ENCODE peak calls at places on chromosomes 6 and 20, in nine cellular contexts. One of them, this sample, is unnamed. For H3K4me1, the result is how much of the 10 kb centered on the place peaks cover.

GRCh38 chr6:10355115-10355702 is 59.7 kb downstream of the TFAP2A start:
- DNase-seq in uterus: no peak
- DNase-seq in GM12878: no peak
- DNase-seq in cardiac muscle cell: no peak
- DNase-seq in gastrocnemius medialis: no peak
- DNase-seq in testis: no peak
- DNase-seq in upper lobe of right lung: no peak
- DNase-seq in colonic mucosa: no peak
- DNase-seq in CD8-positive, alpha-beta T cell: no peak
- DNase-seq in this sample: no peak

GRCh38 chr6:71211799-71212198 is 76.8 kb upstream of the OGFRL1 start:
- DNase-seq in uterus: no peak
- DNase-seq in GM12878: no peak
- DNase-seq in cardiac muscle cell: no peak
- DNase-seq in gastrocnemius medialis: no peak
- DNase-seq in testis: no peak
- DNase-seq in upper lobe of right lung: no peak
- DNase-seq in colonic mucosa: no peak
- DNase-seq in CD8-positive, alpha-beta T cell: no peak
- DNase-seq in this sample: no peak

GRCh38 chr6:36139991-36140710 is 9.8 kb downstream of the MAPK13 start:
- DNase-seq in uterus: no peak
- DNase-seq in GM12878: no peak
- DNase-seq in cardiac muscle cell: no peak
- DNase-seq in gastrocnemius medialis: peak
- DNase-seq in testis: no peak
- DNase-seq in upper lobe of right lung: no peak
- DNase-seq in colonic mucosa: no peak
- DNase-seq in CD8-positive, alpha-beta T cell: no peak
- DNase-seq in this sample: no peak

GRCh38 chr6:133198725-133199124 is 42.4 kb upstream of the EYA4 start:
- DNase-seq in uterus: no peak
- DNase-seq in GM12878: no peak
- DNase-seq in cardiac muscle cell: no peak
- DNase-seq in gastrocnemius medialis: no peak
- DNase-seq in testis: no peak
- DNase-seq in upper lobe of right lung: no peak
- DNase-seq in colonic mucosa: no peak
- DNase-seq in CD8-positive, alpha-beta T cell: no peak
- DNase-seq in this sample: no peak

GRCh38 chr6:10250655-10251220 is 164.1 kb downstream of the TFAP2A start:
- DNase-seq in uterus: no peak
- DNase-seq in GM12878: no peak
- DNase-seq in cardiac muscle cell: no peak
- DNase-seq in gastrocnemius medialis: no peak
- DNase-seq in testis: no peak
- DNase-seq in upper lobe of right lung: no peak
- DNase-seq in colonic mucosa: no peak
- DNase-seq in CD8-positive, alpha-beta T cell: no peak
- DNase-seq in this sample: no peak

GRCh38 chr6:31239854-31240253 is 32.0 kb downstream of the HLA-C start:
- DNase-seq in uterus: no peak
- DNase-seq in GM12878: no peak
- DNase-seq in cardiac muscle cell: no peak
- DNase-seq in gastrocnemius medialis: no peak
- DNase-seq in testis: no peak
- DNase-seq in upper lobe of right lung: no peak
- DNase-seq in colonic mucosa: no peak
- DNase-seq in CD8-positive, alpha-beta T cell: no peak
- DNase-seq in this sample: no peak

GRCh38 chr6:445571-446417 is 54.2 kb downstream of the IRF4 start:
- DNase-seq in uterus: no peak
- DNase-seq in GM12878: no peak
- DNase-seq in cardiac muscle cell: no peak
- DNase-seq in gastrocnemius medialis: no peak
- DNase-seq in testis: no peak
- DNase-seq in upper lobe of right lung: no peak
- DNase-seq in colonic mucosa: no peak
- DNase-seq in CD8-positive, alpha-beta T cell: no peak
- DNase-seq in this sample: no peak

GRCh38 chr6:74277749-74278148 is 581.7 kb downstream of the CD109 start:
- DNase-seq in uterus: no peak
- DNase-seq in GM12878: no peak
- DNase-seq in cardiac muscle cell: peak
- DNase-seq in gastrocnemius medialis: no peak
- DNase-seq in testis: no peak
- DNase-seq in upper lobe of right lung: no peak
- DNase-seq in colonic mucosa: no peak
- DNase-seq in CD8-positive, alpha-beta T cell: no peak
- DNase-seq in this sample: no peak

GRCh38 chr6:24376875-24377274 is 19.0 kb upstream of the DCDC2 start:
- DNase-seq in uterus: no peak
- DNase-seq in GM12878: no peak
- DNase-seq in cardiac muscle cell: no peak
- DNase-seq in gastrocnemius medialis: no peak
- DNase-seq in testis: no peak
- DNase-seq in upper lobe of right lung: no peak
- DNase-seq in colonic mucosa: no peak
- DNase-seq in CD8-positive, alpha-beta T cell: no peak
- DNase-seq in this sample: no peak
- TF ChIP-seq CTCF in uterus: no peak
- TF ChIP-seq CTCF in GM12878: no peak
- TF ChIP-seq CTCF in cardiac muscle cell: no peak
- TF ChIP-seq CTCF in gastrocnemius medialis: no peak
- TF ChIP-seq CTCF in testis: no peak
- TF ChIP-seq CTCF in upper lobe of right lung: no peak
- TF ChIP-seq CTCF in colonic mucosa: no peak
- TF ChIP-seq CTCF in CD8-positive, alpha-beta T cell: no peak
- TF ChIP-seq CTCF in this sample: no peak

DNA sequence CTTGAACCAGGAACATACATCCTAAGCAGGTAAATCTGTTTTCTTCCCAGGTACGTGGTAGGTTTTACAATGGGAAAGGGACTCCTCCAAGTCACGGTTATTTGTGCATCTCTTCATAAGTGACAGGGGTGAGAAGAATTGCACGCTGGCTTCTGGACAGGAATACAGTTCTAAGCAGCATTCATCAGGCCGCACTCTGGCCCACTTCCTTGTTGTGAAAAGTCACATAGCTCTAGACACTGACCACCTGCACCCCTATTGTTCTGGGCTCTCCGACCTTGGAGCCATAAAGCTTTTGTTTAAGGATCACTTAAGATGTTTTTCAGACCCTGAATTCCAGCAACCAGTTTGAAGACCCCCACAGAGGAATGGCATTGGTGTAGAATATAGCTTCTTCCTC is 31.4 kb downstream of the RAMACL start:
- DNase-seq in uterus: no peak
- DNase-seq in GM12878: no peak
- DNase-seq in cardiac muscle cell: no peak
- DNase-seq in gastrocnemius medialis: no peak
- DNase-seq in testis: no peak
- DNase-seq in upper lobe of right lung: no peak
- DNase-seq in colonic mucosa: no peak
- DNase-seq in CD8-positive, alpha-beta T cell: no peak
- DNase-seq in this sample: no peak
- H3K4me1 ChIP-seq in uterus: under half
- H3K4me1 ChIP-seq in GM12878: under half
- H3K4me1 ChIP-seq in cardiac muscle cell: under half
- H3K4me1 ChIP-seq in gastrocnemius medialis: under half
- H3K4me1 ChIP-seq in testis: under half
- H3K4me1 ChIP-seq in upper lobe of right lung: under half
- H3K4me1 ChIP-seq in colonic mucosa: under half
- H3K4me1 ChIP-seq in CD8-positive, alpha-beta T cell: under half
- H3K4me1 ChIP-seq in this sample: under half

GRCh38 chr20:59519707-59520014 is 84.7 kb upstream of the PHACTR3 start:
- DNase-seq in uterus: no peak
- DNase-seq in GM12878: no peak
- DNase-seq in cardiac muscle cell: no peak
- DNase-seq in gastrocnemius medialis: no peak
- DNase-seq in testis: no peak
- DNase-seq in upper lobe of right lung: no peak
- DNase-seq in colonic mucosa: no peak
- DNase-seq in CD8-positive, alpha-beta T cell: no peak
- DNase-seq in this sample: no peak
- TF ChIP-seq CTCF in uterus: no peak
- TF ChIP-seq CTCF in GM12878: no peak
- TF ChIP-seq CTCF in cardiac muscle cell: no peak
- TF ChIP-seq CTCF in gastrocnemius medialis: no peak
- TF ChIP-seq CTCF in testis: no peak
- TF ChIP-seq CTCF in upper lobe of right lung: peak
- TF ChIP-seq CTCF in colonic mucosa: peak
- TF ChIP-seq CTCF in CD8-positive, alpha-beta T cell: no peak
- TF ChIP-seq CTCF in this sample: no peak

GRCh38 chr6:49557177-49557576 is 6.7 kb downstream of the C6orf141 start:
- DNase-seq in uterus: no peak
- DNase-seq in GM12878: no peak
- DNase-seq in cardiac muscle cell: no peak
- DNase-seq in gastrocnemius medialis: no peak
- DNase-seq in testis: no peak
- DNase-seq in upper lobe of right lung: no peak
- DNase-seq in colonic mucosa: no peak
- DNase-seq in CD8-positive, alpha-beta T cell: no peak
- DNase-seq in this sample: no peak
- H3K4me1 ChIP-seq in uterus: under half
- H3K4me1 ChIP-seq in GM12878: under half
- H3K4me1 ChIP-seq in cardiac muscle cell: under half
- H3K4me1 ChIP-seq in gastrocnemius medialis: under half
- H3K4me1 ChIP-seq in testis: under half
- H3K4me1 ChIP-seq in upper lobe of right lung: under half
- H3K4me1 ChIP-seq in colonic mucosa: under half
- H3K4me1 ChIP-seq in CD8-positive, alpha-beta T cell: under half
- H3K4me1 ChIP-seq in this sample: under half

DNA sequence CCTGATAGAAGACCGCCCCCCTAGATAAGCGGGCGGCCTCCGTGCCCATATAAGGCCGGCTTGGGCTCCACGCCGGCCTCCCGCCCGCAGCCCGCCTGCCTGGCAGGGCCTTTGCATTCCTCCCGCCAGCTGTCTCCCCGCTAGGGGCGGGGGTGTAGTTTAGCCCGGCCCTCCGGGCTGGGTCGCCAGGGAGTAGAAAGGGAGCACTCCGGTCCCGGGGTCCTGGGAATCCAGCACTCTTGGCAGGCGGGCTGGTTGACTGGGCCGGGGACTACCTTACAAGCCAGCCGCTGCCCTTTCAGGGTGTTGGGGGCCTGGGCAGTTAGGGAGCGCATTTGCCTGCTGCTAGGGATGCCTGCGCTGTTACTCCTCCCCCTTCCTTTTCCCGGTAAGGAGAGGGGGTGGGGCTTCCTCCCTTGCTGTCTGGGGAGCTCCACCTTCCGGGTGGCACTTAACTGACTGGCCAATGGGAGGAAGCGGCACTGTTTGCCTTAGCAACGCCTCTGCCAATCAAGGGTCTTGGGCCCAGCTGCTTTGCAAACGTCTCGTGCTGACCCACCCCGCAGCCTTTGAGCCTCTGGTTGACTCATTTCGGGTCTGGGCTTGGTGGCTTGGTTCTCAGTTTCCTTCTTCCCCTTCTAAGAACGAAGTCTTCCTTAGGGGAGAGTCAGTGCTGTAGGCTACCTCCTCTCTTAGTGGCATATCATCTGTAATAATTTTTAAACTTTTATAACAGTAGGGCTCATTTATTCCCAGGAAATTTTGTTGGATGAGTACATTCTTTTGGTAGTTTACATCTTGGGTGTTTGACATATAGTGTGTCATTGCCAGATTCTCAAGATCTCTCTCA is 3.4 kb downstream of the SRF start:
- DNase-seq in uterus: peak
- DNase-seq in GM12878: peak
- DNase-seq in cardiac muscle cell: peak
- DNase-seq in gastrocnemius medialis: peak
- DNase-seq in testis: peak
- DNase-seq in upper lobe of right lung: peak
- DNase-seq in colonic mucosa: peak
- DNase-seq in CD8-positive, alpha-beta T cell: peak
- DNase-seq in this sample: peak
- TF ChIP-seq CTCF in uterus: peak
- TF ChIP-seq CTCF in GM12878: peak
- TF ChIP-seq CTCF in cardiac muscle cell: peak
- TF ChIP-seq CTCF in gastrocnemius medialis: peak
- TF ChIP-seq CTCF in testis: peak
- TF ChIP-seq CTCF in upper lobe of right lung: peak
- TF ChIP-seq CTCF in colonic mucosa: no peak
- TF ChIP-seq CTCF in CD8-positive, alpha-beta T cell: no peak
- TF ChIP-seq CTCF in this sample: no peak

DNA sequence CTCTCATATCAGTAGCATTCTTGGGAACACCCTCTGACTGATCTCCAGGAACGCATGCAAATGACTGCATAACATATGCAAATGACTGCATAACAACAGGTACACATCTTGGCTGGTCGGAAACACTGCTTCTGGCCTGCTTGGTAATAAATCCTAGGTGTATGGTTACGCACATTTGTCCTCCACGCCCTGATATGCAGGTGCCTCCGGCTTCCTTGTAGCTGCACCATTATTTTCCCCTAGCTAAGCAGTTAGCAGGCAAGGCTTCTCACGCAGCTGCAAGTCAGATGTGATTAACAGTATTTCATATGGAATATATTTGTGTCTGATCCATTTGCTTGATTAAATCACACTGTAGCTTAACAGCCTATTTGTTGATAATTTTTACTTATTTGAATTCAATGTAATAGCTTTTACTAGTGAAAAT is 5.9 kb downstream of the RPS6KA2 start:
- DNase-seq in uterus: no peak
- DNase-seq in GM12878: no peak
- DNase-seq in cardiac muscle cell: no peak
- DNase-seq in gastrocnemius medialis: no peak
- DNase-seq in testis: no peak
- DNase-seq in upper lobe of right lung: no peak
- DNase-seq in colonic mucosa: no peak
- DNase-seq in CD8-positive, alpha-beta T cell: no peak
- DNase-seq in this sample: no peak
- H3K4me1 ChIP-seq in uterus: under half
- H3K4me1 ChIP-seq in GM12878: under half
- H3K4me1 ChIP-seq in cardiac muscle cell: under half
- H3K4me1 ChIP-seq in gastrocnemius medialis: under half
- H3K4me1 ChIP-seq in testis: under half
- H3K4me1 ChIP-seq in upper lobe of right lung: half or more
- H3K4me1 ChIP-seq in colonic mucosa: under half
- H3K4me1 ChIP-seq in CD8-positive, alpha-beta T cell: under half
- H3K4me1 ChIP-seq in this sample: under half

DNA sequence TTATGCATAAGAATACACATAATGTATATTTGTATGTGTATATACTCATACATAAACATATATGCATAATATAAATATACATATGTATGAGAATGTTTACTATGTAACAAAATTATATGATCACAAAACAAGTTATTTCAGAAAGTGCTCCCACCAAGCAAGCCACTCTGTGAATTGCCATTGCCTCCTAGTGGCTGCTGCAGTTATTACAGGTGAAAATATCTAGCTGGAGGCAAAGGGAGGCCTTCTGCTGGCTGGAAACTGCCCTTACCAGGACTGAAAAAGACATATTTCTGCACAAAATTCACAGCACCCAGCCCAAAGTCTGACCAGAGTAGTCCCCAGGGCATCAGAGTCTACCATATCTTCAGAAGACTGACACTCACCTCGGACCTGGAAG is 14.4 kb upstream of the ADAM33 start:
- DNase-seq in uterus: no peak
- DNase-seq in GM12878: no peak
- DNase-seq in cardiac muscle cell: no peak
- DNase-seq in gastrocnemius medialis: no peak
- DNase-seq in testis: no peak
- DNase-seq in upper lobe of right lung: no peak
- DNase-seq in colonic mucosa: no peak
- DNase-seq in CD8-positive, alpha-beta T cell: no peak
- DNase-seq in this sample: no peak
- TF ChIP-seq CTCF in uterus: no peak
- TF ChIP-seq CTCF in GM12878: peak
- TF ChIP-seq CTCF in cardiac muscle cell: peak
- TF ChIP-seq CTCF in gastrocnemius medialis: no peak
- TF ChIP-seq CTCF in testis: no peak
- TF ChIP-seq CTCF in upper lobe of right lung: peak
- TF ChIP-seq CTCF in colonic mucosa: no peak
- TF ChIP-seq CTCF in CD8-positive, alpha-beta T cell: no peak
- TF ChIP-seq CTCF in this sample: peak

GRCh38 chr20:44646641-44647274 is 4.7 kb downstream of the ADA start:
- DNase-seq in uterus: no peak
- DNase-seq in GM12878: peak
- DNase-seq in cardiac muscle cell: no peak
- DNase-seq in gastrocnemius medialis: no peak
- DNase-seq in testis: no peak
- DNase-seq in upper lobe of right lung: no peak
- DNase-seq in colonic mucosa: no peak
- DNase-seq in CD8-positive, alpha-beta T cell: no peak
- DNase-seq in this sample: no peak
- H3K4me1 ChIP-seq in uterus: under half
- H3K4me1 ChIP-seq in GM12878: half or more
- H3K4me1 ChIP-seq in cardiac muscle cell: under half
- H3K4me1 ChIP-seq in gastrocnemius medialis: under half
- H3K4me1 ChIP-seq in testis: under half
- H3K4me1 ChIP-seq in upper lobe of right lung: half or more
- H3K4me1 ChIP-seq in colonic mucosa: under half
- H3K4me1 ChIP-seq in CD8-positive, alpha-beta T cell: half or more
- H3K4me1 ChIP-seq in this sample: half or more

This sample was measured in sigmoid colon.